ENCODE peak calls at places on chromosome 2, in eight cellular contexts. A is BJ, K is tibial nerve, H is astrocyte of the spinal cord, B is left ventricle myocardium inferior, Y is cardiac muscle cell, M is brain microvascular endothelial cell, O is IMR-90. R is an unnamed sample.

GRCh38 chr2:2577366-2577765 is 246.3 kb upstream of the MYT1L start:
- DNase-seq in A (no peak), H (no peak), O (no peak), Y (no peak), M (no peak), B (no peak), K (no peak), R (no peak)

GRCh38 chr2:196681510-196681909 is 42.0 kb downstream of the CCDC150 start:
- DNase-seq in H (no peak), K (no peak), A (no peak), O (no peak), B (no peak), M (no peak), Y (no peak), R (no peak)

GRCh38 chr2:65425276-65425675 is 7.1 kb downstream of the SPRED2 start:
- DNase-seq in H (no peak), A (no peak), O (no peak), M (no peak), Y (no peak), K (no peak), B (no peak), R (no peak)

GRCh38 chr2:125745514-125745913 is 910.4 kb upstream of the GYPC start:
- DNase-seq in M (peak), A (no peak), O (no peak), B (no peak), K (no peak), Y (peak), H (no peak), R (no peak)

GRCh38 chr2:20963867-20964266 is 80.0 kb downstream of the APOB start:
- DNase-seq in M (no peak), A (no peak), O (no peak), B (no peak), H (no peak), Y (no peak), K (no peak), R (no peak)

GRCh38 chr2:38526195-38526594 is 76.5 kb downstream of the HNRNPLL start:
- DNase-seq in H (no peak), O (peak), M (peak), B (no peak), K (no peak), A (no peak), Y (no peak), R (no peak)

GRCh38 chr2:55846426-55846825 is 77.2 kb downstream of the EFEMP1 start:
- DNase-seq in H (no peak), Y (no peak), M (no peak), K (no peak), O (no peak), A (no peak), B (no peak), R (no peak)

GRCh38 chr2:21095714-21096113 is 28.1 kb upstream of the TDRD15 start:
- DNase-seq in Y (no peak), K (no peak), O (no peak), A (no peak), H (no peak), M (no peak), B (no peak), R (no peak)

GRCh38 chr2:660477-661214 is 16.6 kb downstream of the TMEM18 start:
- DNase-seq in Y (peak), A (no peak), M (no peak), B (no peak), H (no peak), O (no peak), K (no peak), R (no peak)

GRCh38 chr2:235511751-235512698 is 18.2 kb downstream of the AGAP1 start:
- DNase-seq in Y (no peak), O (no peak), A (no peak), B (no peak), H (no peak), K (no peak), M (no peak), R (no peak)

GRCh38 chr2:46134531-46135229 is 162.5 kb upstream of the EPAS1 start:
- DNase-seq in M (peak), A (peak), K (peak), B (peak), O (no peak), H (peak), Y (no peak), R (no peak)

GRCh38 chr2:44098050-44098449 is 70.6 kb upstream of the PPM1B start:
- DNase-seq in Y (no peak), A (no peak), K (no peak), B (no peak), H (no peak), M (no peak), O (no peak), R (no peak)

GRCh38 chr2:237886702-237887481 is 27.5 kb downstream of the RAMP1 start:
- DNase-seq in H (peak), M (no peak), B (peak), Y (peak), A (no peak), O (peak), K (peak), R (no peak)

GRCh38 chr2:10196275-10196892 is 73.8 kb downstream of the RRM2 start:
- DNase-seq in B (no peak), O (no peak), K (no peak), A (no peak), Y (no peak), M (no peak), H (no peak), R (no peak)

GRCh38 chr2:235468978-235469694 is 24.7 kb upstream of the AGAP1 start:
- DNase-seq in O (peak), A (peak), K (peak), M (peak), H (peak), Y (no peak), B (no peak), R (peak)

GRCh38 chr2:86019121-86019520 is 86.6 kb downstream of the POLR1A start:
- DNase-seq in O (no peak), K (no peak), B (no peak), H (no peak), A (no peak), M (no peak), Y (no peak), R (no peak)

GRCh38 chr2:202762546-202762945 is 109.0 kb downstream of the ICA1L start:
- DNase-seq in O (no peak), B (no peak), H (peak), M (no peak), Y (no peak), K (no peak), A (no peak), R (no peak)

GRCh38 chr2:112150447-112150846 is 12.3 kb downstream of the FBLN7 start:
- DNase-seq in A (peak), O (peak), Y (no peak), H (peak), K (no peak), B (no peak), M (peak), R (peak)

GRCh38 chr2:100771125-100771524 is 48.8 kb upstream of the NPAS2 start:
- DNase-seq in M (no peak), H (no peak), Y (no peak), K (no peak), B (no peak), A (no peak), O (no peak), R (no peak)

GRCh38 chr2:72015281-72015680 is 132.4 kb downstream of the CYP26B1 start:
- DNase-seq in O (no peak), H (no peak), K (no peak), A (no peak), Y (no peak), B (no peak), M (peak), R (no peak)

GRCh38 chr2:157572725-157573124 is 55.9 kb downstream of the ACVR1C start:
- DNase-seq in K (no peak), B (no peak), A (no peak), H (no peak), M (no peak), O (no peak), Y (peak), R (no peak)
- TF ChIP-seq CTCF in K (no peak), B (no peak), A (peak), H (peak), M (peak), O (no peak), Y (no peak), R (no peak)

GRCh38 chr2:215431778-215432758 is 3.8 kb downstream of the FN1 start:
- DNase-seq in H (peak), Y (no peak), K (no peak), B (no peak), A (no peak), M (peak), O (no peak), R (no peak)
- H3K4me3 ChIP-seq in H (peak), Y (no peak), K (no peak), B (peak), A (no peak), M (peak), O (peak), R (peak)

GRCh38 chr2:49044265-49044664 is 110.0 kb downstream of the FSHR start:
- DNase-seq in K (no peak), H (no peak), M (no peak), B (no peak), A (no peak), O (no peak), Y (no peak), R (no peak)

GRCh38 chr2:49043405-49043982 is 110.8 kb downstream of the FSHR start:
- DNase-seq in A (no peak), Y (no peak), K (no peak), H (no peak), O (no peak), M (no peak), B (no peak), R (no peak)

GRCh38 chr2:49045083-49045482 is 109.2 kb downstream of the FSHR start:
- DNase-seq in B (no peak), Y (no peak), H (no peak), A (no peak), K (no peak), M (no peak), O (no peak), R (no peak)

GRCh38 chr2:49042510-49042909 is 111.8 kb downstream of the FSHR start:
- DNase-seq in H (no peak), A (no peak), O (no peak), K (no peak), M (no peak), B (no peak), Y (no peak), R (no peak)

GRCh38 chr2:49044680-49045079 is 109.6 kb downstream of the FSHR start:
- DNase-seq in K (no peak), H (no peak), B (no peak), Y (peak), M (no peak), O (no peak), A (no peak), R (no peak)
- TF ChIP-seq CTCF in K (no peak), H (no peak), B (peak), Y (peak), M (peak), O (no peak), A (no peak), R (no peak)

DNA sequence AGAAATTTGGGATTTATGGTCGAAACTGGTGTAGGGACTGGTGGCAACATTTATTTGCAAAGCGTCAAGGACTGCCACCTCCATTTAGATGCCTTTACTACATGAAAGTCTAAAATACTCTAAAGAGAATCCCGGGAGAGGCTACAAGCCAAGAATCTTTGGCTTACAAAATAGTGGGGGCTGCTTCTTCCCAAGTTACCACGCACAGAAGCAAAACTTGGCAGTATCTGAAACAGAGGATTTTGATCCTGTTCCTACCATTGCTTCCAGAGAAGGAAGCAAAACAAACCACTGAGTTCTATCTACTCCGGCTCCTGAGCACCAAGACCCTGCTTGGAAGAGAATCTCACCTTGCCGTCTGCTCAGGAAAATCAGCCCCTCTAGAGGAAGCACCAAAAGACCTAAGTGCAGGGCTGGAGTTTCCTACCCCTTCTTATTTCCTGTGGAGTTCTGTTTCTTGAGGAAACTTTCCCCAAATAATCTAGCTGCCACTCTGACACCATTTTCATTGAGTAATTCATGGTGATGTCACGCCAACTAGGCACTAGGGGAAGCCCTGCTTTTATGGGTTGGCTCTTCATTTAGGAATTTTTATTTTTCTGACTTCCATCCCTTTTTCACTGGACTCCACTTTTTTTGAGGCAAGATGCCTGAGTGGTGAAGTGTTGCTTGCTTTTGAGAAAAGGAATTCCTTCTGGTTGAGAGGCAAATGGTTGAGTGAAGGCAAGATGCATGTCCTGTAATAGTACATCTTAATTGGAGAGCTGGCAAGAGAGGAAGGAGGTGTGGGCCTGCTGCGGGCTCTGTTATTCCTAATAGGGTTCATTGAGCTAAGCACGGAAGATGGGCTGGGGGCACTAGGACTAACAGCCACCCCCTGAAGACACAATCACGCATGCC is 36.8 kb upstream of the EML4 start:
- DNase-seq in O (peak), B (no peak), A (peak), M (peak), Y (no peak), H (peak), K (no peak), R (peak)
- H3K4me3 ChIP-seq in O (no peak), B (peak), A (no peak), M (no peak), Y (no peak), H (no peak), K (no peak), R (peak)

DNA sequence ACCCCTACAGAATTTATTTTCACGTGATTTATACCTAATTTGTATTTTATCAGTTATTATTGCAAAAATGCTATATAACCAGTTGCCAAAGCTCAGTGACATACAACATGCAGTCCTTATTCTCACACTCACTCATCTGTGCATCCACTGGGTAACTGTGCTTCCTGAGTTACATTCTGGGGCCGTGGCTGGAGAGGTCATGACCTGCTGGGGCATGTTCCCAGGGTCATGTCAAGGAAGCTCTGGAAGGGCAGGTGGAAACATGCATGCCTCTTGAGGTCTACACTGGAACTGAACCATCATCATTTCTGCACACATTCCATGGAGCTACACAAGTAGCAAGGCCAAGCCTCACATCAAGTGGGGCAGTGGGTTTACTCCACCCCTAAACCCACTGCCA is 715.5 kb downstream of the CNTNAP5 start:
- DNase-seq in H (no peak), M (no peak), O (no peak), B (no peak), Y (no peak), K (no peak), A (no peak), R (no peak)
- TF ChIP-seq CTCF in H (no peak), M (no peak), O (no peak), B (no peak), Y (no peak), K (no peak), A (no peak), R (no peak)

GRCh38 chr2:232551776-232552175 is 1.3 kb downstream of the EIF4E2 start:
- DNase-seq in K (no peak), Y (no peak), A (no peak), B (no peak), M (no peak), O (no peak), H (no peak), R (no peak)
- H3K4me3 ChIP-seq in K (no peak), Y (peak), A (peak), B (peak), M (peak), O (peak), H (peak), R (peak)

R was measured in AG04449.